ENCODE peak calls at places on chromosomes 4 and X, in four cellular contexts. Q is GM12864, Z is neural crest cell, E is epithelial cell of esophagus. R is an unnamed sample.

GRCh38 chr4:138111462-138112000 is 130.6 kb downstream of the SLC7A11 start:
- DNase-seq in Q (no peak), Z (no peak), E (peak), R (no peak)

GRCh38 chrX:23952984-23953907 is 45.4 kb downstream of the CXorf58 start:
- DNase-seq in Q (peak), Z (no peak), E (no peak), R (peak)

GRCh38 chr4:109072595-109072994 is 229.9 kb downstream of the COL25A1 start:
- DNase-seq in Q (no peak), Z (no peak), E (peak), R (no peak)

GRCh38 chrX:47321386-47321785 is 49.0 kb upstream of the ZNF157 start:
- DNase-seq in Q (no peak), Z (peak), E (peak), R (no peak)

GRCh38 chrX:11366998-11367595 is 73.9 kb downstream of the AMELX start:
- DNase-seq in Q (no peak), Z (no peak), E (no peak), R (no peak)

GRCh38 chr4:65865489-65865888 is 195.2 kb upstream of the EPHA5 start:
- DNase-seq in Q (no peak), Z (peak), E (peak), R (no peak)

GRCh38 chrX:27671234-27671633 is 81.1 kb downstream of the DCAF8L2 start:
- DNase-seq in Q (no peak), Z (no peak), E (no peak), R (no peak)

GRCh38 chrX:31836479-31836878 is 764.6 kb upstream of the FTHL17 start:
- DNase-seq in Q (no peak), Z (no peak), E (no peak), R (no peak)

DNA sequence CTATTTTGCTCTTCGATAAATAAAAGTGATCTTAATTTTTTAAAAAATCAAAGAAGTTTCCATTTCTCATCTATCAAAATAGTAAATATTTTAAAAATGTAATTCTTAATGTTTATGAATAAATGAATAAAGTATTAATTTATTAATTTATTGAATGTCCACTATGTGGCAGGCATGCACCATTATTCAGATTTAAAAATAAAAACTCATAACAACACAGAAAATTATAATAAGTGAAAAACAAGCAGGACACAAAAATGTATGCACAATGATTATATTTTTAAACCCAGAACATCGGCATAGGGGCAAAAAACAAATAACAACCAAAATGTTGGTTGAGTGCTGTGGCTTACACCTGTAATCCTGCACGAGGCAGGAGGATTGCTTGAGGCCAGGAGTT is 5.3 kb upstream of the PYURF start:
- DNase-seq in Q (no peak), Z (no peak), E (no peak), R (no peak)
- TF ChIP-seq CTCF in Q (no peak), Z (peak), E (no peak), R (no peak)

DNA sequence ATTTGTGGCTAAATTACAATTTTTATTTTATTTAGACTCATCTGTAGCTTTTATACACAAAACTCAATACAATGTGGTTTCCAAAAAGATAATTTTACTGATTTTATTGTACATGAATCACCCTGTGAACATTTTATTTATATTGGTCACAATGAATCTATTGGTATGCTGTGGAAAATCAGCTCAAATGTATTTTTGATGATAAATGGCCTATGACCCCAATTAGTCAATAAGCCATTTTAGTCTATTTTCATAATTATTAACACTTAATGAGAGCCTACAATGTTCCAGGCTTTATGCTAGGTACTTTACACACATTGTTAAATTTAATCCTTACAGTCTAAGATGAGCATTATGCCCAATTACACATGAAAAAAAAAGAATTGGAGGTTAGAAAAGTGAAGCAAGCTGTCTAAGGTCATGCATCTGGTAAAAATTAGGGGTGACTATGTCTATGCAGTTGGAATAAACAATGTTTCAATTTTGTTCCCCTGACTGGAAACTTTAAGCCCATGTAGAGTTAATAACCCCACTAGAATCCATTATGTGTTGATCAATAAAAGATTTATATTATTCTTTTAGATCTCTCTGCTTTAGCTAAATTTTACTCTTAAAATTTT is 344.7 kb downstream of the PABPC4L start:
- DNase-seq in Q (no peak), Z (no peak), E (no peak), R (no peak)
- TF ChIP-seq CTCF in Q (no peak), Z (no peak), E (no peak), R (no peak)

GRCh38 chr4:42750831-42751230 is 93.9 kb upstream of the ATP8A1 start:
- DNase-seq in Q (no peak), Z (no peak), E (no peak), R (no peak)

GRCh38 chr4:42750091-42750490 is 93.2 kb upstream of the ATP8A1 start:
- DNase-seq in Q (peak), Z (no peak), E (no peak), R (peak)
- TF ChIP-seq CTCF in Q (peak), Z (peak), E (no peak), R (no peak)

DNA sequence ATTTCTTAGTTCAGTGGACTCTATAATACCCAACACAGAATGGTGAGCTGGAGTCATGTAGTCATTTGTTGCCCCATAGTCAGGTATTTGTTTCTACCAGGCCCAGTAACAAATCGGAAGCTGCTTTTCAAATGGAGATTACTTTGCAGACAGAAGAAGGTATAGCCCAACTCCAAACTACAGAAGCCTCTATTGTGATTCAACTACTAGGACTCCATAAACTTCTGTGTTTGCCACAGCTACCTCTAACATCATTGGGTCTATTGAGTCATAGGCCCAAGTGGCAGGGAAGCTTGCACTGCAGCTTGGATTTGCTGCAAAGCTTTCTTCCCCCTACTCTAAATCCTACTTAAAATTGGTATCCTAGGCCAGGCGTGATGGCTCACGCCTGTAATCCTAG is 148.8 kb upstream of the STK26 start:
- DNase-seq in Q (no peak), Z (no peak), E (no peak), R (no peak)
- TF ChIP-seq CTCF in Q (no peak), Z (no peak), E (no peak), R (no peak)

GRCh38 chrX:21766101-21766500 is 8.2 kb upstream of the SMPX start:
- DNase-seq in Q (no peak), Z (no peak), E (peak), R (no peak)

GRCh38 chrX:21770631-21771321 is 12.9 kb upstream of the SMPX start:
- DNase-seq in Q (no peak), Z (no peak), E (peak), R (no peak)
- TF ChIP-seq CTCF in Q (no peak), Z (peak), E (no peak), R (no peak)

GRCh38 chr4:154928640-154929257 is 147.7 kb downstream of the RBM46 start:
- DNase-seq in Q (no peak), Z (no peak), E (peak), R (no peak)

GRCh38 chr4:154927126-154927525 is 146.1 kb downstream of the RBM46 start:
- DNase-seq in Q (no peak), Z (no peak), E (no peak), R (no peak)
- TF ChIP-seq CTCF in Q (no peak), Z (no peak), E (no peak), R (no peak)

DNA sequence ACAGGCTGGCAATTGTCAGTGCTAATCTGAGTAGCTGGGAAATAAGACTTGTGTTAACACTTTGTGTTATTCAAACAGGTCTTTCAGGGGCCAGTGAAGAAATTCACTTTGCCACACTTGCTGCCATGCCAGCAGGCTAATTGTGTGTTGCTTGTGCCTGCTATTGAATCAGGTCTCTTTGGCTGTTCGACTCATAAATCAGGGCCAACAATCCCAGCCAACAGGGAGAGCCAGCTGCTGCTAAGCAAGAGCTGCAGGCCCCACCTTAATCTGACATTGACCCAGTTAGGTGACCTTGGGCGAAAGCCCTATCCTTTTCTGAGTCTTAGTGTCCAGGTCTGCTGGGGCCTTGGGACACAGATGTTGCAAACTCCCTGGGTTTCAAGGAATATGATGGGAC is 28.1 kb upstream of the MAMLD1 start:
- DNase-seq in Q (no peak), Z (no peak), E (no peak), R (no peak)
- TF ChIP-seq CTCF in Q (no peak), Z (no peak), E (no peak), R (no peak)

DNA sequence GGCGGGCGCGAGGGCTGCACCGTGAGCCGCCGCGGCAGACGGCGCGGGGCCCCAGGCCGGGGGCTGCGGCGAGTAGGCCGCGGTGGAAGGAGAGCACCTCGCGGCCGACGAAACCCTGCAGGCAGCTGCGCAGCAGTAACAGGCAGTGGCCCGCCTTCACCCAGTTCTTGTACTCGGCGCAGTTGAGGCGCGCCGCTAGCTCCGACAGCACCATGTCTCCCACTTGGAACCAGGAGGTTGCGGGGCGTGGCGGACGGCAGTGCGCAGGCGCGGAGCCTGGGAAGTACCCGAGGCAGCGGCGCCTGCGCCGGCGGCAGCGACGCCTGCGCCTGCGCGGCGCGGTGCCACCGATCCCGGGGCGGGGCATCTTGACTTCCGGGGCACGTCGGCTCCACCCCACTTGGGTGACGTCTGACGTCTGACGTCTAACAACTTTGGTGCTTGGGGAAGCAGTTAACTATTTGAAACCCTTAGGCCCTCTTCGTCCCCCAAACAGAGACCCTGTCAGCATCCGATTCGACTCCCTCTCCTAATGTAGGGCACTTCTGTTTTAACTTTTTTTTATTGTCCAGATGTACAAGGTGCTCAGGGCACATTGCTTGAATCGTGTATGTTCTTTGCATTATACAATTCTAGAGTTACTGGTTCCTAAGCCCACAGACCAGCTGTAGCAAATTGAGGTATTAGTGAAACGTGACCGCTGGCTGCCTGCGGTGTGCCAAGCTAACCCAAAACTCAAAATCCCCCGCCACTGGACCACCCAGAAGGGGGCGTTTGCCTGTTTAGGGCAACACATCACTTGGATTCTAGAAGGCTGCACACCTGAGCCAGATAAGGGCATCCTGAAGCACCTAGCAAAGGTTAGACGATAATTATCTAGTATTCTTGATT is at the start of gene CXorf38:
- DNase-seq in Q (peak), Z (peak), E (peak), R (peak)
- TF ChIP-seq CTCF in Q (no peak), Z (no peak), E (no peak), R (no peak)

DNA sequence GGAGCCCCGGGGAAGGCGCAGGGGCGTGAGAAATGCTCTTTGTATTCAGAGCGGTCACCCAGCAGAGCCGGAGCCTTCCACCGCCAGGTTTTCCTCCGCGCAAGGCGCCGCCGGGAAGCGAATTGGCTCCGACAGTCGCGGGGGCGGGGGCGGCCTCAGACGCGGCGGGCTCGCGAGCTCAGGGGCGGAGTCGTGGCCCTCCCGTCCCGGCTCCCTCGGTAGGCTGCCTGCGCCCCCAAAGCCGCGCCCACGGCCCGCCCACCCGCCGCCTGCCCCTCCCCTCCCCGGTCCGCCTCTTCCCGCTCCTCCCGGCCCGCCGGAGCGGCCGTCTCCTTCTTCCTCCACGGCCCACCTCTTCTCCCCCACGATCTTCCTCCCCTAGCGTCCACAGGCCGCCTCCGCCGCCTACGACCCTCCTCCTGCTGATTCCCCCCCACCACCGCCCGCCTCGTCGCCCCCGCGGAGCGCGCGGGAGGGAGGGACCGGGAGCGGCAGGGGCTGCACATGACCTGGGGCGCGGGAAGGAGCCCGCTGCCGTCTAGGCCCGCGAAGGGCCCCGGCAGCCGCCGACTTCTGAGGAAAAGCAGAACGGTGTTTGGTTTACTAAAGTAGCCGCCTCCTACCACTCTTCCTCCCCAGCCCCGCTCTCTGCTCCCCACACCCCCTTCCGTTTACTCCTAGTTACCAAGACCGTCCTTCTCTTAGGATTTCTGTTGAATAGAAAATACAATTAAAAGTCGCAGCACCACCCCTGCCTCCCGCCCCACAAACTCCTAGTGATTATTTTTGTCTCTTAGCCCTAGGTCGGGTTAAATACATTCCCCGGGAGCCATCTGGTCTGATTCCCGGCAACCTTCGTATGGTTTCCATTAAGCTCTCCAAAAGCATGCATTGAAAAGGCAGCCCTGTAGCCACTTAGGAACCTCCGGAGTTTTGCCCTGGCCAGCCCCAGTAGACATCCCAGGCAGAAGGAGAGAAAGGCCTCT is 53.2 kb downstream of the C4orf51 start:
- DNase-seq in Q (peak), Z (peak), E (peak), R (peak)
- TF ChIP-seq CTCF in Q (no peak), Z (no peak), E (no peak), R (no peak)

DNA sequence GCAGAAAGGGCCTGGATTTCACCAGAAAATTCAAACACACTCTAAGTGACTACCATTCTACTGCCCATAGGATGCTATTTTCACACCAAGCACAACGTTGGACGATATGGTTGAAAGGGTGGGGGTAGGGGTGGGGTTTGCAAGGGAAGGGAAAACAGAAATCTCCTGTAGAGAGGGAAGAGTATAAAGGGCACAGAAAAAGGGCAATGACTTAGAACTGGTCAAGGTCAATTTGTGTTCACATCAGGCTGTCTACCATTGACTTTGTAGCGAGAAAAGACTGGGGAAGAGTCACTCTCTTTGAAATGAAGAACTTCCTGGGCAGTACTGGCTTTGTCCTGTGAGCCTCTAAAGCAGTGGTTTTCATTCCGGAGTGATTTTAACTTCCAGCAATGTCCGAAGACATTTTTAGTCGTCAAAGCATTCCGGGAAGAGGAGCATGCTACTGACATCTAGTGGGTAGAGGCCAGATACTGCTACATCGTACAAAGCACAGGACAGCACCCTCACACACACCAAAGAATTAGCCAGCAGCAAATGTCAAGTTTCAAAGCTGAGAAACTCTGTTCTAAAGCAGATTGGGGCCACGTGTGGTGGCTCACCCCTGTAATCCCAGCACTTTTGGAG is 48.4 kb upstream of the SLC7A3 start:
- DNase-seq in Q (no peak), Z (no peak), E (peak), R (no peak)
- TF ChIP-seq CTCF in Q (peak), Z (peak), E (peak), R (no peak)

R was measured in GM20000.